ENCODE peak calls at places on chromosomes 7 and 10, in nine cellular contexts. Y, B, M, D, F, Z, P, V and R are unnamed samples.

GRCh38 chr7:134513169-134513752 is 14.1 kb upstream of the AKR1B10 start:
- DNase-seq in F (no peak), Z (peak), B (no peak), M (no peak), P (no peak), Y (peak), V (peak), D (no peak), R (peak)

GRCh38 chr10:12214763-12215218 is 18.8 kb downstream of the CDC123 start:
- DNase-seq in V (peak), F (no peak), P (no peak), M (peak), Y (no peak), B (no peak), D (no peak), Z (peak), R (no peak)

GRCh38 chr7:130210181-130210935 is 2.7 kb downstream of the SSMEM1 start:
- DNase-seq in Y (no peak), B (no peak), F (no peak), D (no peak), P (no peak), M (no peak), V (no peak), Z (no peak), R (no peak)

GRCh38 chr10:62728479-62728878 is 76.0 kb upstream of the ADO start:
- DNase-seq in M (no peak), P (no peak), Y (no peak), D (no peak), Z (no peak), F (no peak), V (no peak), B (no peak), R (no peak)

GRCh38 chr7:96654630-96655188 is 54.9 kb downstream of the SEM1 start:
- DNase-seq in F (no peak), Y (no peak), Z (no peak), V (no peak), M (no peak), P (peak), D (no peak), B (no peak), R (no peak)

GRCh38 chr10:99983280-99983988 is 26.3 kb downstream of the DNMBP start:
- DNase-seq in B (no peak), V (no peak), Z (no peak), F (no peak), M (peak), D (no peak), P (peak), Y (no peak), R (no peak)

GRCh38 chr7:13641699-13642098 is 347.8 kb downstream of the ETV1 start:
- DNase-seq in Y (no peak), F (no peak), B (no peak), P (peak), M (no peak), Z (no peak), D (no peak), V (no peak), R (no peak)

GRCh38 chr10:109889867-109890266 is 33.4 kb downstream of the XPNPEP1 start:
- DNase-seq in B (no peak), D (no peak), F (no peak), Y (no peak), M (no peak), V (no peak), P (peak), Z (no peak), R (no peak)

GRCh38 chr7:39527951-39528350 is 38.3 kb upstream of the YAE1 start:
- DNase-seq in M (no peak), F (no peak), P (no peak), D (no peak), B (no peak), V (no peak), Y (no peak), Z (no peak), R (no peak)

GRCh38 chr10:90302758-90303443 is 554.9 kb downstream of the HTR7 start:
- DNase-seq in F (no peak), Y (no peak), D (no peak), Z (no peak), V (no peak), P (no peak), B (no peak), M (no peak), R (no peak)

GRCh38 chr7:10257438-10257837 is 716.2 kb upstream of the PHF14 start:
- DNase-seq in P (peak), B (no peak), Y (no peak), M (no peak), Z (no peak), F (no peak), V (no peak), D (no peak), R (no peak)

GRCh38 chr10:374354-374753 is 239.1 kb downstream of the ZMYND11 start:
- DNase-seq in Y (no peak), P (no peak), Z (no peak), F (no peak), V (no peak), D (no peak), M (no peak), B (no peak), R (no peak)

GRCh38 chr10:27383595-27384542 is 120.2 kb upstream of the RAB18 start:
- DNase-seq in D (no peak), F (no peak), V (peak), M (no peak), P (peak), B (no peak), Z (no peak), Y (no peak), R (no peak)

GRCh38 chr7:141074162-141074989 is 512 bp downstream of the TMEM178B start:
- DNase-seq in B (no peak), M (no peak), V (no peak), F (no peak), Z (peak), D (no peak), P (no peak), Y (peak), R (peak)

GRCh38 chr7:106054133-106054532 is 58.0 kb downstream of the SYPL1 start:
- DNase-seq in B (no peak), D (no peak), V (no peak), Y (no peak), Z (no peak), M (no peak), P (no peak), F (no peak), R (no peak)

GRCh38 chr10:72097448-72098300 is 9.3 kb upstream of the SPOCK2 start:
- DNase-seq in Y (no peak), P (peak), F (no peak), M (no peak), V (peak), B (no peak), D (no peak), Z (no peak), R (no peak)

GRCh38 chr7:27661776-27662489 is 750 bp downstream of the HIBADH start:
- DNase-seq in Z (no peak), B (peak), P (no peak), D (no peak), M (peak), V (no peak), F (peak), Y (peak), R (peak)

GRCh38 chr7:1641661-1642260 is 28.3 kb upstream of the ELFN1 start:
- DNase-seq in Y (no peak), P (no peak), V (no peak), M (no peak), F (no peak), B (no peak), D (no peak), Z (no peak), R (no peak)

GRCh38 chr10:7577206-7577978 is 89.4 kb downstream of the ITIH5 start:
- DNase-seq in M (no peak), B (no peak), D (no peak), Z (no peak), V (no peak), F (no peak), Y (no peak), P (no peak), R (no peak)

GRCh38 chr7:100435401-100436304 is 644 bp downstream of the PPP1R35 start:
- DNase-seq in B (no peak), Z (peak), F (no peak), Y (peak), M (no peak), D (no peak), V (no peak), P (no peak), R (peak)

GRCh38 chr7:39720586-39720985 is 97.2 kb downstream of the RALA start:
- DNase-seq in Z (no peak), M (no peak), D (no peak), B (no peak), V (no peak), F (no peak), P (peak), Y (no peak), R (no peak)

GRCh38 chr7:10973942-10974716 is 457 bp downstream of the PHF14 start:
- DNase-seq in V (peak), B (no peak), P (peak), Z (peak), M (no peak), Y (peak), D (no peak), F (no peak), R (peak)

GRCh38 chr10:77392236-77392721 is 245.3 kb downstream of the KCNMA1 start:
- DNase-seq in F (no peak), M (peak), Z (no peak), B (no peak), D (no peak), P (peak), Y (no peak), V (peak), R (no peak)

GRCh38 chr10:124493191-124493936 is 31.7 kb downstream of the LHPP start:
- DNase-seq in Z (no peak), Y (no peak), V (no peak), B (no peak), P (no peak), F (no peak), M (no peak), D (no peak), R (no peak)

GRCh38 chr7:94591185-94591584 is 64.7 kb downstream of the SGCE start:
- DNase-seq in Z (no peak), D (no peak), F (no peak), M (no peak), P (no peak), Y (no peak), V (no peak), B (no peak), R (no peak)

GRCh38 chr7:117666689-117667088 is 186.9 kb downstream of the CFTR start:
- DNase-seq in F (no peak), P (no peak), Z (no peak), Y (no peak), M (no peak), V (no peak), B (no peak), D (no peak), R (no peak)

GRCh38 chr7:2228921-2229320 is 3.8 kb downstream of the MAD1L1 start:
- DNase-seq in M (no peak), F (no peak), V (no peak), P (no peak), Y (no peak), B (no peak), Z (no peak), D (no peak), R (no peak)

GRCh38 chr7:27944626-27945025 is 204.7 kb downstream of the TAX1BP1 start:
- DNase-seq in V (no peak), Z (no peak), Y (no peak), B (no peak), F (no peak), M (no peak), D (no peak), P (no peak), R (no peak)

GRCh38 chr10:97427571-97428179 is 1.7 kb downstream of the PGAM1 start:
- DNase-seq in F (no peak), M (no peak), V (no peak), Z (peak), D (no peak), Y (peak), P (no peak), B (no peak), R (no peak)

GRCh38 chr7:7932553-7932952 is 36.0 kb upstream of the GLCCI1 start:
- DNase-seq in P (no peak), D (no peak), M (no peak), Y (no peak), V (no peak), Z (no peak), F (no peak), B (no peak), R (no peak)

GRCh38 chr10:103153765-103154197 is 39.3 kb downstream of the NT5C2 start:
- DNase-seq in F (no peak), D (no peak), P (peak), Z (peak), V (no peak), Y (no peak), B (no peak), M (no peak), R (no peak)

GRCh38 chr7:157926521-157927167 is 589.8 kb downstream of the DNAJB6 start:
- DNase-seq in V (no peak), F (no peak), B (no peak), D (peak), Z (no peak), Y (no peak), P (no peak), M (no peak), R (no peak)

GRCh38 chr7:142790056-142790455 is 19.3 kb downstream of the PRSS2 start:
- DNase-seq in B (no peak), V (no peak), D (no peak), F (no peak), Z (no peak), M (no peak), Y (no peak), P (no peak), R (no peak)

GRCh38 chr7:151131622-151132293 is 35.7 kb downstream of the GBX1 start:
- DNase-seq in B (peak), D (no peak), F (no peak), P (no peak), M (no peak), Y (no peak), Z (no peak), V (no peak), R (no peak)

GRCh38 chr10:103808784-103809183 is 46.6 kb downstream of the SH3PXD2A start:
- DNase-seq in D (no peak), V (no peak), Y (no peak), B (peak), F (no peak), P (no peak), Z (no peak), M (no peak), R (no peak)

GRCh38 chr10:114073787-114074186 is 30.1 kb downstream of the ADRB1 start:
- DNase-seq in F (no peak), M (no peak), Z (no peak), P (no peak), V (no peak), D (no peak), Y (no peak), B (no peak), R (no peak)

DNA sequence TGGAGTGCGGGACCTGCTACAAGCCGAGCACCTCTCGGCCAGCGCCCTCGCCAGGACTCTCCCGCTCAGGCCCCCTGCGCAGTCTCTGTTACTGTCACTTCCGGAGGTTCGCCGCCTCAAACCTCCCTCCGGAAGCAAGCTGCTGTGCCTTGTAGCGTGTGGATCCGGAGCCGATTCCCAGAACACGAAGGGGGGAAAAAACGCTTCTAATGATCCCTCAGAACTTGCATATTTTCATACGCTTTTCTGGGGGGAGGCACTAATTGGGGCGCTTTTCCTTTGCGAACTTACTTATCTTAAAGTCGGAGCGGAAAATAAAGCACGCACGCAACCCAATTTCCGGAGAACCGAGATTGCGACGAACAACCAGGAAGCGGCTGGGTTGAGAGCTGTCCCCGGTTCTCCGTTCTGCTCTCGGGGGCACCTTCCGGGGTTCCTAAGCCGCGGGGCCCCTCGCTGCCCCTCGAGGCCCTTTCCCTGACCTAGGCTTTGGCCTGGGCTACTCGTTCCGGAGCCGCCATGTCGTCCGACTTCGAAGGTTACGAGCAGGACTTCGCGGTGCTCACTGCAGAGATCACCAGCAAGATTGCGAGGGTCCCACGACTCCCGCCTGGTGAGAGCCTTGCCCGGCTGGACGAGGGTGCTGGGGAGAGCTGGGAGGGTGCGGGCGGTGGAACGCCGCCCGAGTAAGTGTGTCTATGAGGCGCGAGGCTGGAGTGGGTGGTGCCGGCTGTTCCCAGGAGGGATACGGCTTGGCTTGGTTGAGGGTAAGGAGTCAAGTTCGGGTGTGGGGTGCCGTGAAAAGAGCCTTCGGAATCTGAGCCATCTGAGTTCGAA is at the start of the genes VTI1A and ZDHHC6:
- DNase-seq in D (no peak), B (peak), M (peak), F (peak), P (peak), Z (peak), Y (peak), V (peak), R (peak)
- TF ChIP-seq CTCF in D (no peak), B (no peak), M (no peak), F (peak), P (no peak), Z (no peak), Y (no peak), V (no peak), R (peak)

GRCh38 chr7:109092268-109092667 is 522.6 kb downstream of the DNAJB9 start:
- DNase-seq in D (no peak), V (no peak), B (no peak), Y (no peak), Z (no peak), F (no peak), P (no peak), M (no peak), R (no peak)
- TF ChIP-seq CTCF in D (no peak), V (no peak), B (no peak), Y (no peak), Z (peak), F (no peak), P (no peak), M (no peak), R (peak)

GRCh38 chr7:89584896-89585295 is 569.4 kb upstream of the STEAP1 start:
- DNase-seq in P (no peak), Y (no peak), F (no peak), Z (no peak), D (no peak), V (no peak), M (no peak), B (peak), R (no peak)
- TF ChIP-seq CTCF in P (no peak), Y (no peak), F (no peak), Z (no peak), D (no peak), V (no peak), M (no peak), B (no peak), R (no peak)

DNA sequence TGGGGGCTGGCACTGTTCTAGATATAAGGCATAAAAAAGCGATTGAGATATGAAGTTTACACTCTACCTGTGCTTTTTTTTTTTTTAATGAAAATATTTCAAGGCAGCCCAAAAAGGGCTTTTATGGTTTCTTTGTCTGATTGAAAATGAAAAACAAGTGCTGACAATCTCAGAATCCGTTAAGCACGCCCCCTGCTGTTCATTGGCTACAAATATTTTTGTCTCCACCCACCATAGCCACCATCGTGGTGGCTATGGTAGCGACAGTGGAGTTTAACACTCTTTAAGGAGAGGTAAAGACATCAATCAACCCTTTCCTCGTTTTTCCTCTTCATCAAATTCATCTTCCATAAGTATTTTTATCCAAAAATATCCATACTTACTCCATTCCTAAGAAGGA is 94.2 kb downstream of the CD36 start:
- DNase-seq in V (no peak), B (no peak), Z (peak), F (no peak), M (no peak), D (no peak), P (no peak), Y (no peak), R (no peak)
- TF ChIP-seq CTCF in V (peak), B (no peak), Z (peak), F (peak), M (no peak), D (no peak), P (peak), Y (peak), R (peak)

GRCh38 chr7:50479743-50480517 is 29.8 kb upstream of the FIGNL1 start:
- DNase-seq in V (no peak), Y (no peak), F (no peak), Z (no peak), B (no peak), M (no peak), D (no peak), P (no peak), R (no peak)
- TF ChIP-seq CTCF in V (no peak), Y (no peak), F (no peak), Z (no peak), B (no peak), M (no peak), D (no peak), P (no peak), R (no peak)